ENCODE peak calls at places on chromosomes 16 and 17, in four cellular contexts. N, A, U and G are unnamed samples.

GRCh38 chr16:3157229-3158013 is 22.6 kb downstream of the ZNF213 start:
- DNase-seq in N (peak; percentile 40), A (peak; percentile 71), U (peak; percentile 79), G (peak; percentile 58)

GRCh38 chr16:85820604-85821372 is 21.3 kb downstream of the COX4I1 start:
- DNase-seq in N (no peak), A (no peak), U (no peak), G (no peak)

GRCh38 chr17:81651692-81652091 is 4.7 kb downstream of the PDE6G start:
- DNase-seq in U (no peak), A (no peak), N (no peak), G (no peak)

GRCh38 chr17:35510031-35510430 is 27.4 kb downstream of the SLFN12L start:
- DNase-seq in U (no peak), N (no peak), A (no peak), G (no peak)

GRCh38 chr17:64041912-64042311 is 21.5 kb upstream of the ICAM2 start:
- DNase-seq in U (no peak), A (no peak), N (no peak), G (no peak)

GRCh38 chr17:44559288-44560249 is 2.3 kb downstream of the FZD2 start:
- DNase-seq in U (no peak), A (no peak), N (no peak), G (no peak)

GRCh38 chr17:18033442-18034099 is 5.4 kb downstream of the ATPAF2 start:
- DNase-seq in N (peak; percentile 40), U (peak; percentile 74), A (no peak), G (peak; percentile 55)

GRCh38 chr17:30225919-30226553 is 9.5 kb downstream of the SLC6A4 start:
- DNase-seq in A (no peak), U (no peak), N (no peak), G (no peak)

GRCh38 chr17:30429155-30429554 is 48.1 kb upstream of the GOSR1 start:
- DNase-seq in A (no peak), U (no peak), N (no peak), G (no peak)

GRCh38 chr17:20263595-20263994 is 203.7 kb downstream of the LGALS9B start:
- DNase-seq in N (no peak), U (peak; percentile 69), A (no peak), G (no peak)

GRCh38 chr17:10217916-10218315 is 19.5 kb upstream of the GAS7 start:
- DNase-seq in N (no peak), U (no peak), A (no peak), G (no peak)

GRCh38 chr17:41520821-41521521 is 2.3 kb upstream of the KRT15 start:
- DNase-seq in U (no peak), A (no peak), N (no peak), G (no peak)

GRCh38 chr16:67551972-67552371 is 10.4 kb upstream of the CTCF start:
- DNase-seq in U (no peak), A (no peak), N (no peak), G (no peak)

GRCh38 chr16:49811630-49812334 is 44.1 kb downstream of the ZNF423 start:
- DNase-seq in U (no peak), A (no peak), N (no peak), G (no peak)

GRCh38 chr17:45296003-45296832 is 20.6 kb downstream of the MAP3K14 start:
- DNase-seq in A (no peak), N (no peak), U (no peak), G (no peak)

GRCh38 chr16:84746875-84747274 is 47.1 kb downstream of the USP10 start:
- DNase-seq in N (no peak), A (no peak), U (no peak), G (no peak)

GRCh38 chr17:35051183-35051578 is 12.3 kb downstream of the RFFL start:
- DNase-seq in A (no peak), N (peak; percentile 27), U (no peak), G (no peak)

GRCh38 chr16:4214215-4214621 is 27.7 kb downstream of the SRL start:
- DNase-seq in A (no peak), U (no peak), N (no peak), G (no peak)

GRCh38 chr17:68353121-68353521 is 61.8 kb downstream of the ARSG start:
- DNase-seq in U (no peak), A (no peak), N (no peak), G (no peak)

GRCh38 chr16:11949527-11949926 is 7.7 kb upstream of the NPIPB2 start:
- DNase-seq in N (no peak), A (no peak), U (peak; percentile 47), G (no peak)

GRCh38 chr17:46039592-46040186 is 40.6 kb downstream of the STH start:
- DNase-seq in A (no peak), N (no peak), U (no peak), G (no peak)

GRCh38 chr17:557371-557770 is 157.3 kb downstream of the VPS53 start:
- DNase-seq in N (no peak), U (no peak), A (no peak), G (no peak)

GRCh38 chr17:41322264-41322902 is 6.9 kb upstream of the KRTAP17-1 start:
- DNase-seq in A (no peak), U (no peak), N (no peak), G (no peak)

GRCh38 chr17:75918112-75918445 is 13.4 kb upstream of the MRPL38 start:
- DNase-seq in A (no peak), U (no peak), N (no peak), G (no peak)

GRCh38 chr17:40461774-40462342 is 18.6 kb downstream of the IGFBP4 start:
- DNase-seq in N (no peak), U (no peak), A (no peak), G (no peak)

GRCh38 chr16:3922241-3922640 is 41.7 kb upstream of the CREBBP start:
- DNase-seq in U (no peak), N (no peak), A (no peak), G (no peak)

GRCh38 chr17:77281904-77282367 is 141.2 kb downstream of the SEC14L1 start:
- DNase-seq in A (no peak), U (no peak), N (no peak), G (no peak)